ENCODE peak calls at places on chromosomes 4 and X, in eight cellular contexts. S is IMR-90, E is tibial artery, G is HCT116, M is kidney, W is DND-41, D is heart right ventricle, N is psoas muscle. V is an unnamed sample.

GRCh38 chr4:144831971-144832370 is 186.0 kb downstream of the HHIP start:
- DNase-seq in S (no peak), E (no peak), G (no peak), M (no peak), W (no peak), D (no peak), N (no peak), V (no peak)

GRCh38 chr4:64857198-64857597 is 447.9 kb upstream of the TECRL start:
- DNase-seq in S (no peak), E (no peak), G (no peak), M (no peak), W (no peak), D (no peak), N (no peak), V (no peak)

GRCh38 chrX:124335598-124335997 is 3.1 kb downstream of the TEX13D start:
- DNase-seq in S (no peak), E (no peak), G (no peak), M (no peak), W (no peak), D (no peak), N (no peak), V (no peak)

GRCh38 chr4:37008199-37008598 is 236.3 kb upstream of the NWD2 start:
- DNase-seq in S (no peak), E (no peak), G (no peak), M (no peak), W (no peak), D (no peak), N (no peak), V (no peak)

GRCh38 chrX:63889001-63889400 is 104.0 kb upstream of the ARHGEF9 start:
- DNase-seq in S (peak; percentile 41), E (no peak), G (no peak), M (no peak), W (no peak), D (no peak), N (no peak), V (no peak)

GRCh38 chrX:108447303-108447702 is 7.7 kb downstream of the COL4A5 start:
- DNase-seq in S (peak; percentile 16), E (no peak), G (no peak), M (no peak), W (no peak), D (no peak), N (no peak), V (no peak)

GRCh38 chrX:69034451-69034850 is 130.8 kb downstream of the PJA1 start:
- DNase-seq in S (no peak), E (no peak), G (no peak), M (no peak), W (no peak), D (no peak), N (no peak), V (peak; percentile 19)

GRCh38 chr4:145375416-145375815 is 106.2 kb upstream of the SMAD1 start:
- DNase-seq in S (no peak), E (no peak), G (no peak), M (peak; percentile 41), W (no peak), D (no peak), N (no peak), V (peak; percentile 73)

GRCh38 chrX:16202943-16203342 is 35.7 kb downstream of the MAGEB17 start:
- DNase-seq in S (no peak), E (no peak), G (no peak), M (no peak), W (no peak), D (no peak), N (no peak), V (no peak)

GRCh38 chr4:109011241-109012031 is 248.6 kb upstream of the ETNPPL start:
- DNase-seq in S (no peak), E (no peak), G (no peak), M (no peak), W (no peak), D (no peak), N (no peak), V (no peak)

DNA sequence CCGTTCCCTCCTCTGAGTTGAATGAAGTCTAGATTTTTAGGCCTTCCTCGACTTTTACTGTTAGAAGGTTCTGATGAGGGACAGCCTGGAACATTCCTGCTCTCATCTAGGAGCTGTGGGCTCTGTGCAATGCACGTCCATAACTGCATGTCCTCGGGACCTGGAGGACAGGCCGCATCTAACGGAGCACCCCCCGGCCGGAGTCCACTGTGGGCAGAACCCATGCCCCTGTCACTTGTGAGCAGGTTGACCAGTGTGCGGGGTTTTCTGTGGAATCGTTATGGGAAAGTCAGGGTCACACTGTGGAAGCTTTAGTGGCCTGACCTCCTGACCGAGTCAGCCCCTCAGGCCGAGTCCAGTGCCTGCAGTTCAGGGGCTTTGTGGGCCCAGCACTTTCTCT is 19.3 kb upstream of the TADA2B start:
- DNase-seq in S (no peak), E (no peak), G (no peak), M (peak; percentile 67), W (no peak), D (no peak), N (no peak), V (no peak)
- H3K36me3 ChIP-seq in S (peaks cover 38% of the 10 kb centered on the region), E (peaks cover 95% of the 10 kb centered on the region), G (peaks cover 5% of the 10 kb centered on the region), M (peaks cover 15% of the 10 kb centered on the region), W (peaks cover 74% of the 10 kb centered on the region), D (peaks cover 30% of the 10 kb centered on the region), N (no peaks in the 10 kb centered on the region), V (peaks cover 6% of the 10 kb centered on the region)

DNA sequence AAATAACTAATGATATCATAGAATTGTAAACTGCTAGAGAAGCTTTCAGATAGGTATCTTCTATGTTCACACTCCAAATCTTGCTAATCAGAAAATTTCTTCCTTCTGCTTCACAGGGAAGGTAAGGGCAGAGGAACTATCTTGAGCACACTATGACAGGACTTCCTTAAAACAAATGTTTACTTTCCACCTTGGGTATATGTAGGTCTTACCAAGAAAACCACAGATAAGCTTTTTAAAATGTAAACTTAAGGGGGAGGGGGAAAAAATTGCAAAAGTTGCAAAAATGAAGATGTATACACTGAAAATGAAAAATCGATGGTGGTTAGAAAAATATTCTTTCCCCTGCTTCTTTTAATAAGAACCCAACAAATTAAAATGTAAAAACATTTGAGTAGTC is 30.9 kb downstream of the YTHDC1 start:
- DNase-seq in S (no peak), E (no peak), G (no peak), M (no peak), W (no peak), D (no peak), N (no peak), V (no peak)
- H3K36me3 ChIP-seq in S (peaks cover 32% of the 10 kb centered on the region), E (peaks cover 96% of the 10 kb centered on the region), G (peaks cover 79% of the 10 kb centered on the region), M (peaks cover 32% of the 10 kb centered on the region), W (peaks cover 87% of the 10 kb centered on the region), D (peaks cover 57% of the 10 kb centered on the region), N (peaks cover 2% of the 10 kb centered on the region), V (peaks cover 35% of the 10 kb centered on the region)

DNA sequence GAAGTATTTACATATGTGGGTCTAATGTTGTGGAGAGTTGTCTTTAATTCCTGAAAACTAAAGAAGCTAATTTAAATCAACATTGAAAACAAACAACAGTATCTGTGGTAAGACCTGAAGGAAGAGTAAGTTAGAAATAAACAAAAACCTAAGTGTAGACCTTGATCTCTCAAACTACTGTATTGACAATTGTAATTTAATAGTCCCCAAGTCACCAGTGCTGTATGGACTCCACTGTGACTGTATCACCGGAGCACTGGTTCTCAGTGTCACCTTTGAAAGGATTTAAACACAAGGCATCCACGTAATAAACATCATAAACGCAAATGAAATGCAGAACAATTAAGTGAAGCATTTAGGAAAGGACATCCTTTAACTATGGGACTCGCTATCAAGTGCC is 46.4 kb downstream of the OCRL start:
- DNase-seq in S (no peak), E (no peak), G (no peak), M (no peak), W (no peak), D (no peak), N (no peak), V (no peak)
- H3K36me3 ChIP-seq in S (peaks cover 16% of the 10 kb centered on the region), E (peaks cover 41% of the 10 kb centered on the region), G (no peaks in the 10 kb centered on the region), M (peaks cover 7% of the 10 kb centered on the region), W (peaks cover 48% of the 10 kb centered on the region), D (peaks cover 3% of the 10 kb centered on the region), N (peaks cover 3% of the 10 kb centered on the region), V (no peaks in the 10 kb centered on the region)

GRCh38 chr4:883377-884095 is 48.6 kb downstream of the GAK start:
- DNase-seq in S (no peak), E (no peak), G (no peak), M (no peak), W (no peak), D (no peak), N (no peak), V (peak; percentile 67)
- H3K36me3 ChIP-seq in S (peaks cover 73% of the 10 kb centered on the region), E (peaks cover 100% of the 10 kb centered on the region), G (peaks cover 7% of the 10 kb centered on the region), M (peaks cover 26% of the 10 kb centered on the region), W (peaks cover 98% of the 10 kb centered on the region), D (peaks cover 55% of the 10 kb centered on the region), N (no peaks in the 10 kb centered on the region), V (peaks cover 96% of the 10 kb centered on the region)

GRCh38 chr4:39756159-39756558 is 58.2 kb downstream of the UBE2K start:
- DNase-seq in S (no peak), E (no peak), G (no peak), M (no peak), W (no peak), D (no peak), N (no peak), V (no peak)
- H3K36me3 ChIP-seq in S (peaks cover 25% of the 10 kb centered on the region), E (peaks cover 54% of the 10 kb centered on the region), G (peaks cover 15% of the 10 kb centered on the region), M (peaks cover 11% of the 10 kb centered on the region), W (peaks cover 77% of the 10 kb centered on the region), D (peaks cover 24% of the 10 kb centered on the region), N (peaks cover 7% of the 10 kb centered on the region), V (peaks cover 54% of the 10 kb centered on the region)

GRCh38 chr4:13584481-13584880 is 40.2 kb upstream of the NKX3-2 start:
- DNase-seq in S (no peak), E (no peak), G (no peak), M (no peak), W (no peak), D (no peak), N (no peak), V (no peak)
- H3K36me3 ChIP-seq in S (peaks cover 27% of the 10 kb centered on the region), E (peaks cover 98% of the 10 kb centered on the region), G (peaks cover 38% of the 10 kb centered on the region), M (peaks cover 43% of the 10 kb centered on the region), W (peaks cover 85% of the 10 kb centered on the region), D (peaks cover 52% of the 10 kb centered on the region), N (peaks cover 8% of the 10 kb centered on the region), V (peaks cover 66% of the 10 kb centered on the region)

DNA sequence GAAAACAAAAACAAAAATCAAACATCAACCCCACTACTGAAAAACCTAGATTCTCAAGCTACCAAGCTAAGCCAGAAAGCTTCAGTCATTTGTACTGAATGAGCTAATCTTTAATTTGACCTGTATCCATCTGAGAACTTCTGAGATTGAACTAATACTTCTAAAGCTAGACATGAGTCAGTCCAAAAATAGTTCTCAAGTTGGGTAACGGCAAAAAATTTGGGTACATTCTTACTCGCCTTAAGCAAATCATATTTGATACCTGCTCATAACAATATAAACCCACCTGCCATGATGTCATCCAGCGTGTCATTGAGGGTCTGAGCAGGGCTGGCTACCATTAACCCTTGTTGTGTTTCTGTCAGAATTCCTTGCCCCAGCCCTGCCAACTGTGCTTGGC is 69.7 kb upstream of the COX18 start:
- DNase-seq in S (no peak), E (no peak), G (no peak), M (no peak), W (no peak), D (no peak), N (no peak), V (no peak)
- H3K36me3 ChIP-seq in S (peaks cover 25% of the 10 kb centered on the region), E (peaks cover 62% of the 10 kb centered on the region), G (peaks cover 41% of the 10 kb centered on the region), M (peaks cover 15% of the 10 kb centered on the region), W (peaks cover 89% of the 10 kb centered on the region), D (peaks cover 57% of the 10 kb centered on the region), N (peaks cover 2% of the 10 kb centered on the region), V (peaks cover 35% of the 10 kb centered on the region)

V was measured in upper lobe of left lung.